ENCODE peak calls at places on chromosomes 16 and 17, in eight cellular contexts. W is stomach; O is mammary epithelial cell; T is CD8-positive, alpha-beta memory T cell; E is AG04450; V is brain microvascular endothelial cell; B is body of pancreas; I is left ventricle myocardium inferior. R is an unnamed sample.

GRCh38 chr17:31722251-31723056 is 136.6 kb downstream of the COPRS start:
- DNase-seq in W (peak), O (no peak), T (no peak), E (no peak), V (peak), B (peak), I (no peak), R (no peak)

GRCh38 chr16:53518550-53519416 is 15.8 kb upstream of the AKTIP start:
- DNase-seq in W (peak), O (no peak), T (peak), E (no peak), V (peak), B (no peak), I (no peak), R (peak)

GRCh38 chr16:30112197-30113030 is 923 bp downstream of the GDPD3 start:
- DNase-seq in W (peak), O (peak), T (no peak), E (no peak), V (peak), B (peak), I (peak), R (peak)

GRCh38 chr16:16867994-16868393 is 489.1 kb downstream of the NPIPA7 start:
- DNase-seq in W (no peak), O (no peak), T (no peak), E (no peak), V (no peak), B (no peak), I (no peak), R (no peak)

GRCh38 chr17:10836145-10836544 is 1.7 kb downstream of the PIRT start:
- DNase-seq in W (no peak), O (no peak), T (no peak), E (no peak), V (no peak), B (no peak), I (no peak), R (no peak)

GRCh38 chr17:80718428-80718827 is 173.8 kb downstream of the RPTOR start:
- DNase-seq in W (no peak), O (no peak), T (no peak), E (no peak), V (no peak), B (no peak), I (no peak), R (no peak)

GRCh38 chr16:31298958-31299357 is 39.2 kb downstream of the ITGAM start:
- DNase-seq in W (no peak), O (no peak), T (no peak), E (no peak), V (no peak), B (no peak), I (no peak), R (peak)

GRCh38 chr17:11953924-11954323 is 43.4 kb downstream of the ZNF18 start:
- DNase-seq in W (no peak), O (no peak), T (no peak), E (no peak), V (no peak), B (no peak), I (no peak), R (no peak)

GRCh38 chr16:72236866-72237265 is 64.9 kb upstream of the PMFBP1 start:
- DNase-seq in W (no peak), O (peak), T (no peak), E (no peak), V (no peak), B (no peak), I (no peak), R (no peak)

GRCh38 chr16:1156111-1156982 is 3.4 kb downstream of the CACNA1H start:
- DNase-seq in W (no peak), O (no peak), T (no peak), E (no peak), V (no peak), B (no peak), I (no peak), R (no peak)

GRCh38 chr17:7582401-7583252 is 1.0 kb upstream of the MPDU1 start:
- DNase-seq in W (no peak), O (no peak), T (no peak), E (no peak), V (no peak), B (no peak), I (no peak), R (no peak)

GRCh38 chr17:69711504-69711903 is 297.0 kb downstream of the MAP2K6 start:
- DNase-seq in W (no peak), O (no peak), T (no peak), E (no peak), V (no peak), B (no peak), I (no peak), R (no peak)

GRCh38 chr17:81418710-81419332 is 23.6 kb downstream of the BAHCC1 start:
- DNase-seq in W (no peak), O (peak), T (no peak), E (no peak), V (no peak), B (peak), I (no peak), R (peak)

GRCh38 chr17:9324864-9325263 is 250.8 kb downstream of the STX8 start:
- DNase-seq in W (no peak), O (peak), T (no peak), E (no peak), V (no peak), B (peak), I (no peak), R (no peak)

GRCh38 chr17:32741381-32741780 is 135.5 kb downstream of the MYO1D start:
- DNase-seq in W (no peak), O (no peak), T (no peak), E (no peak), V (no peak), B (no peak), I (no peak), R (no peak)

GRCh38 chr16:62077998-62078397 is 41.8 kb upstream of the CDH8 start:
- DNase-seq in W (no peak), O (no peak), T (no peak), E (no peak), V (peak), B (no peak), I (no peak), R (no peak)

GRCh38 chr17:17888371-17888770 is 51.6 kb upstream of the SREBF1 start:
- DNase-seq in W (no peak), O (no peak), T (no peak), E (no peak), V (no peak), B (no peak), I (no peak), R (no peak)

GRCh38 chr17:21452377-21453143 is 76.4 kb downstream of the KCNJ12 start:
- DNase-seq in W (peak), O (peak), T (no peak), E (peak), V (peak), B (peak), I (peak), R (peak)

GRCh38 chr17:5291683-5292082 is 9.6 kb downstream of the RABEP1 start:
- DNase-seq in W (no peak), O (no peak), T (no peak), E (no peak), V (no peak), B (no peak), I (no peak), R (no peak)

GRCh38 chr16:65572156-65572555 is 450.3 kb upstream of the CDH11 start:
- DNase-seq in W (no peak), O (peak), T (no peak), E (no peak), V (peak), B (no peak), I (no peak), R (no peak)

GRCh38 chr17:74850914-74851313 is 8.8 kb downstream of the GRIN2C start:
- DNase-seq in W (no peak), O (no peak), T (no peak), E (no peak), V (no peak), B (no peak), I (no peak), R (no peak)

GRCh38 chr17:9370464-9370863 is 205.2 kb downstream of the STX8 start:
- DNase-seq in W (no peak), O (peak), T (no peak), E (no peak), V (peak), B (no peak), I (no peak), R (no peak)

GRCh38 chr17:81961087-81961514 is at the start of gene NOTUM:
- DNase-seq in W (no peak), O (no peak), T (no peak), E (no peak), V (no peak), B (no peak), I (no peak), R (no peak)

GRCh38 chr16:1188781-1189189 is 35.9 kb downstream of the CACNA1H start:
- DNase-seq in W (peak), O (peak), T (peak), E (no peak), V (no peak), B (peak), I (peak), R (peak)

GRCh38 chr17:56351675-56352074 is 198.4 kb downstream of the ANKFN1 start:
- DNase-seq in W (no peak), O (no peak), T (no peak), E (no peak), V (no peak), B (no peak), I (no peak), R (no peak)

GRCh38 chr16:6482861-6483530 is 849.6 kb upstream of the RBFOX1 start:
- DNase-seq in W (no peak), O (no peak), T (no peak), E (no peak), V (no peak), B (no peak), I (no peak), R (peak)

GRCh38 chr17:31568140-31568938 is 176.9 kb downstream of the RAB11FIP4 start:
- DNase-seq in W (no peak), O (no peak), T (no peak), E (no peak), V (no peak), B (no peak), I (no peak), R (no peak)

GRCh38 chr17:50207318-50207717 is 5.9 kb upstream of the COL1A1 start:
- DNase-seq in W (no peak), O (no peak), T (no peak), E (no peak), V (no peak), B (no peak), I (no peak), R (no peak)
- H3K27ac ChIP-seq in W (peak), O (no peak), T (no peak), E (peak), V (peak), B (no peak), I (peak), R (no peak)

DNA sequence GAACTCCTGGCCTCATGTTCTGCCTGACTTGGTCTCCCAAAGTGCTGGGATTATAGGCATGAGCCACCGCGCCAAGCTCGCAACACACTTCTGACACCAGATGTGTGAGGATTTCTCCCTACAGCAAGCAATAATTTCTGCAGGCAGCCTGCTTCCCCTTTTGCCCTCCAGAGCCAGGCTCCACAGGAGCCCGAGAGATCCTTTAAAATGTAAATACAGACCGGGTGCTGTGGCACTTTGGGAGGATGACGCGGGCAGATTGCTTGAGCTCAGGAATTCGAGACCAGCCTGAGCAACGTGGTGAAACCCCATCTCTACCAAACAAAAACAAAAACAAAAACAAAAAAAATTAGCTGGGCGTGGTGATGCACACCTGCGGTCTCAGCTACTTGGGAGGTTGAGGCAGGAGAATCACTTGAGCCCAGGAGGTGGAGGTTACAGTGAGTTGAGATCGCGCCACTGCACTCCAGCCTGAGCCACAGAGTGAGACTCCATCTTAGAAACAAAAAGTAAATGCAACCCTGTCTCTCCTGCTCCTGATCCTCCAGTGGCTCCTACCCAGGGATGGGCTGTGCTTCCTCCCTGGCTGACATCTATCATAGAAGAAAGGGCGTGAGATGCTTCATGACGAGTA is 14.7 kb downstream of the C16orf96 start:
- DNase-seq in W (no peak), O (no peak), T (no peak), E (no peak), V (no peak), B (no peak), I (no peak), R (no peak)
- H3K4me3 ChIP-seq in W (no peak), O (no peak), T (no peak), E (no peak), V (no peak), B (no peak), I (no peak), R (no peak)

GRCh38 chr17:58082870-58083490 is at the start of gene DYNLL2:
- DNase-seq in W (peak), O (peak), T (peak), E (peak), V (peak), B (peak), I (peak), R (peak)

GRCh38 chr17:58082341-58082869 is 814 bp upstream of the DYNLL2 start:
- DNase-seq in W (no peak), O (no peak), T (no peak), E (no peak), V (no peak), B (no peak), I (no peak), R (no peak)

GRCh38 chr17:58083491-58084316 is 485 bp downstream of the DYNLL2 start:
- DNase-seq in W (peak), O (peak), T (peak), E (no peak), V (peak), B (peak), I (peak), R (peak)

GRCh38 chr17:58079300-58080033 is 3.8 kb upstream of the DYNLL2 start:
- DNase-seq in W (no peak), O (no peak), T (no peak), E (no peak), V (no peak), B (no peak), I (no peak), R (no peak)

GRCh38 chr17:58081641-58082340 is 1.4 kb upstream of the DYNLL2 start:
- DNase-seq in W (no peak), O (no peak), T (no peak), E (no peak), V (no peak), B (no peak), I (no peak), R (no peak)
- H3K27ac ChIP-seq in W (peak), O (no peak), T (peak), E (no peak), V (no peak), B (no peak), I (no peak), R (no peak)

DNA sequence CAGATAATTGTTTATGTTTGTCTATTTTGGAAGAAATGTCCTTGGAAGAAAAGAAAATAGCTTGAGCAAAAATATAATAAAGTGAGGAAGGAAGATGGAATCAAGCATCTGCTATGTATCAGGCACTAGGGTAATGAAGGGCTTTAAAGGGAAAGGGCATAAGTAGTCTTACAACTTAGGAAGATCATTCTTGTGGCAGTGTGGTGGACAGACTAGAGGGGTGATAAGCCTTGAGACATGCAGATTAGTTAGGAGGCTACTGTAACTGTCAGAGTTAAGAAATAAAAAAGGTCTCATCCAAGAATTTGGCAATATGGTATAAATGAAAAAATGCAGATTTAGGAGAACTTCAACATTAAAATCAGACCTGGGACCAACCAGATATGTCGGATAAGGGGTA is 14.9 kb downstream of the FAM222B start:
- DNase-seq in W (no peak), O (no peak), T (no peak), E (no peak), V (no peak), B (no peak), I (no peak), R (no peak)
- H3K4me3 ChIP-seq in W (no peak), O (no peak), T (no peak), E (no peak), V (no peak), B (no peak), I (no peak), R (no peak)

GRCh38 chr17:45970659-45971058 is 28.4 kb upstream of the STH start:
- DNase-seq in W (no peak), O (no peak), T (no peak), E (no peak), V (no peak), B (no peak), I (no peak), R (no peak)

GRCh38 chr17:45971698-45972141 is 27.3 kb upstream of the STH start:
- DNase-seq in W (no peak), O (no peak), T (no peak), E (no peak), V (no peak), B (no peak), I (no peak), R (no peak)

GRCh38 chr17:45973099-45973838 is 25.8 kb upstream of the STH start:
- DNase-seq in W (peak), O (no peak), T (no peak), E (no peak), V (no peak), B (peak), I (peak), R (peak)

GRCh38 chr17:45973943-45974859 is 24.8 kb upstream of the STH start:
- DNase-seq in W (no peak), O (no peak), T (no peak), E (no peak), V (no peak), B (no peak), I (no peak), R (no peak)

DNA sequence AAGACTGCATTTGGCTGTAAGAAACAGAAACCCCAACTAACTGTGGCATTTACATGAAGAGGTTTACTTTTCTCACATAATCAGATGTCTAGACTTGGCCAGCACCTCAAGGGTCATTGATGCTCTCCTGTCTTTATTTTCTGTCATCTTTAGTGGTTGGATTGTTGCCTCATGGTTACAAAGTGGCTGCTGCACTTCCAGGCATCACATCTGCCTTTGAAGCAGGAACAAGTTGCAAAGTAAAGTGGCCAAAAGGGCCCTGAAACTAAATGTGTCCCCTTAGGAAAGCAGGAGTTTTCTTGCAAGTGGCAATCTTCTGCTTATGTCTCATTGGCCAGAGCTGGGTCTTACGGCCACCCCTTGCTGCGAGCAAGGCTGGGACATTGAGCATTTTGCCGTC is 26.5 kb upstream of the STH start:
- DNase-seq in W (no peak), O (no peak), T (no peak), E (no peak), V (no peak), B (no peak), I (no peak), R (no peak)
- H3K27ac ChIP-seq in W (no peak), O (no peak), T (no peak), E (no peak), V (no peak), B (no peak), I (no peak), R (no peak)

DNA sequence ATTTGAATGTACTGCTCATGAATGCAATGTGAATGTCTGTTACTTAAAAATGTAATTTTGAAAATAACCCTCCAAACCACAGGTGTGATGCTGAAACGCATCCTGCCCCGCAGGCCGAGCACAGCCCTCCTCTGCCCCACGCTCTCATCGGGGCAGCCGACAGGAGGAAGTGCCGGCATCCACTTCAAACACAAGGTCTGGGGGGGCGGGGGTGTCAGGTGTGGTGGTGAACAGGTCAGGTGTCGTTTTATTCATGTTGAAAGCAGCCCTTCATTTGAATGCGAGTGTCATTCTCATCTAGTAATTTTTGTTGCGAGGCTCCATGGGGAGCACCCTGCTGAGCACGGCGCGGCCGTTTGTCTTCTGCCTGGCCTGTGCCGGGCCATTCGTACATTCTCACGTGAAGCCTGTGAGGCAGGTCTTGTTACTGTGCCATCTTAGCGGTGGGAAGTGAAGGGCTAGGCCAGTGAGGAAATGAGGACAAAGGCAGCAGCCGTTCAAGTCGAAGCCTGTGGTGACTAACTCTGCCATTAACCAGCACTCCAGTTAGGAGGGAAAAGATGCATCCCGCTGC is 1.8 kb downstream of the ACSF3 start:
- DNase-seq in W (no peak), O (no peak), T (no peak), E (no peak), V (no peak), B (no peak), I (no peak), R (no peak)
- H3K4me3 ChIP-seq in W (no peak), O (peak), T (no peak), E (no peak), V (no peak), B (no peak), I (no peak), R (no peak)

DNA sequence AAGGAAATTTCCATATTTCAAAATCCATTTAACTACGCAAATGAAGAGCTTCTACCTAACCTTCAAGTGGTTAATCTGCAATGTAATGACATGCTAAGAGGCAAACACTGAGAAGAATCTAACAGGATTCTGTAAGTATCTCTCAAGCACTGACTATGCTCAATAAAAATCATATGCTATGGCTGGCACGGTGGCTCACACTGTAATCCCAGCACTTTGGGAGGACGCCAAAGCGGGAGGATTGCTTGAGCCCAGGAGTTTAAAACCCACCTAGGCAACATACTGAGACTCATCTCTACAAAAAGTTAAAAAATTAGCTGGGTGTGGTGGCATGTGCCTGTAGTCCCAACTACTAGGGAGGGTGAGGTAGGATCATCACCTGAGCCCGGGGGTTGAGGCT is 32.7 kb downstream of the GNA13 start:
- DNase-seq in W (no peak), O (peak), T (no peak), E (no peak), V (no peak), B (no peak), I (no peak), R (no peak)
- H3K27ac ChIP-seq in W (peak), O (peak), T (no peak), E (no peak), V (no peak), B (no peak), I (no peak), R (no peak)